ENCODE peak calls at places on chromosomes 7 and 10, in six cellular contexts. One of them, this sample, is unnamed.

GRCh38 chr7:127252736-127253288 is at the start of gene GRM8:
- DNase-seq in Peyer's patch: peak
- DNase-seq in choroid plexus epithelial cell: peak
- DNase-seq in left ventricle myocardium inferior: peak
- DNase-seq in GM23338: peak
- DNase-seq in neural progenitor cell: peak
- DNase-seq in this sample: peak

GRCh38 chr10:23514321-23514720 is 75.4 kb downstream of the OTUD1 start:
- DNase-seq in choroid plexus epithelial cell: no peak
- DNase-seq in neural progenitor cell: no peak
- DNase-seq in GM23338: no peak
- DNase-seq in left ventricle myocardium inferior: no peak
- DNase-seq in Peyer's patch: no peak
- DNase-seq in this sample: no peak

GRCh38 chr10:102615361-102615760 is 28.9 kb upstream of the TRIM8 start:
- DNase-seq in Peyer's patch: no peak
- DNase-seq in neural progenitor cell: peak
- DNase-seq in left ventricle myocardium inferior: peak
- DNase-seq in GM23338: peak
- DNase-seq in choroid plexus epithelial cell: no peak
- DNase-seq in this sample: no peak

GRCh38 chr7:49980414-49980813 is 112.6 kb downstream of the ZPBP start:
- DNase-seq in GM23338: no peak
- DNase-seq in Peyer's patch: no peak
- DNase-seq in choroid plexus epithelial cell: no peak
- DNase-seq in neural progenitor cell: peak
- DNase-seq in left ventricle myocardium inferior: no peak
- DNase-seq in this sample: no peak

GRCh38 chr7:68770649-68771048 is 827.6 kb upstream of the AUTS2 start:
- DNase-seq in Peyer's patch: no peak
- DNase-seq in neural progenitor cell: no peak
- DNase-seq in choroid plexus epithelial cell: no peak
- DNase-seq in GM23338: no peak
- DNase-seq in left ventricle myocardium inferior: peak
- DNase-seq in this sample: no peak

GRCh38 chr10:3500408-3500856 is 284.6 kb downstream of the KLF6 start:
- DNase-seq in neural progenitor cell: peak
- DNase-seq in Peyer's patch: no peak
- DNase-seq in GM23338: peak
- DNase-seq in left ventricle myocardium inferior: peak
- DNase-seq in choroid plexus epithelial cell: peak
- DNase-seq in this sample: peak

GRCh38 chr7:2288503-2288902 is 25.7 kb downstream of the SNX8 start:
- DNase-seq in GM23338: no peak
- DNase-seq in Peyer's patch: no peak
- DNase-seq in choroid plexus epithelial cell: no peak
- DNase-seq in neural progenitor cell: no peak
- DNase-seq in left ventricle myocardium inferior: no peak
- DNase-seq in this sample: no peak

GRCh38 chr10:77784856-77785255 is 141.7 kb downstream of the DLG5 start:
- DNase-seq in GM23338: no peak
- DNase-seq in choroid plexus epithelial cell: peak
- DNase-seq in Peyer's patch: no peak
- DNase-seq in neural progenitor cell: no peak
- DNase-seq in left ventricle myocardium inferior: no peak
- DNase-seq in this sample: peak

GRCh38 chr10:32199724-32200394 is 143.6 kb upstream of the KIF5B start:
- DNase-seq in GM23338: no peak
- DNase-seq in choroid plexus epithelial cell: no peak
- DNase-seq in Peyer's patch: no peak
- DNase-seq in neural progenitor cell: no peak
- DNase-seq in left ventricle myocardium inferior: no peak
- DNase-seq in this sample: no peak

GRCh38 chr7:49875336-49875735 is 101.9 kb downstream of the VWC2 start:
- DNase-seq in choroid plexus epithelial cell: no peak
- DNase-seq in neural progenitor cell: no peak
- DNase-seq in GM23338: no peak
- DNase-seq in left ventricle myocardium inferior: no peak
- DNase-seq in Peyer's patch: no peak
- DNase-seq in this sample: no peak

GRCh38 chr10:131065673-131066331 is 245.7 kb downstream of the TCERG1L start:
- DNase-seq in GM23338: peak
- DNase-seq in Peyer's patch: no peak
- DNase-seq in choroid plexus epithelial cell: peak
- DNase-seq in neural progenitor cell: peak
- DNase-seq in left ventricle myocardium inferior: peak
- DNase-seq in this sample: no peak

GRCh38 chr10:110398419-110399162 is 93.9 kb upstream of the SMNDC1 start:
- DNase-seq in GM23338: peak
- DNase-seq in Peyer's patch: peak
- DNase-seq in choroid plexus epithelial cell: peak
- DNase-seq in neural progenitor cell: peak
- DNase-seq in left ventricle myocardium inferior: no peak
- DNase-seq in this sample: peak

GRCh38 chr7:67937717-67938191 is 941.1 kb downstream of the TYW1 start:
- DNase-seq in neural progenitor cell: no peak
- DNase-seq in left ventricle myocardium inferior: peak
- DNase-seq in Peyer's patch: no peak
- DNase-seq in choroid plexus epithelial cell: peak
- DNase-seq in GM23338: no peak
- DNase-seq in this sample: peak

GRCh38 chr7:80095545-80095944 is 39.1 kb upstream of the GNAI1 start:
- DNase-seq in neural progenitor cell: no peak
- DNase-seq in left ventricle myocardium inferior: no peak
- DNase-seq in GM23338: peak
- DNase-seq in choroid plexus epithelial cell: peak
- DNase-seq in Peyer's patch: no peak
- DNase-seq in this sample: peak

DNA sequence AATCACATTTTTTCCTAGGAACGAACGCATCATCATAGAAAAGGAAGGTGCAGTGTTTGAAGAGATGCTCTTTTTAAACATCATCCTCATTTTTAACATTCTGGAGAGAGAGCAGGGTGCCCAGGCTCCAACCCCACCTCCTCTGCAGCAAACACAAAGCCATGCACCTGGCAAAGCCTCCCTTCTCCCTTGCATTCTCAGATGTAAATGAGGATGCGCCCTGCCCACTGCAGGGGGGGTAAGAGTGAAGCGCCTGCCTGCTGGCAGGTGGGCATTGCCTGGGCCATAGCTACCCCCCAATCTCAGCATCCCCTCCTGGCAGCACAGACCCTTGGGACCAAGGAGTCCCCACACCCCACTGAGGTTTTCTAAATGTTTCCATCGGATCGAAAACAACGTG is 92.4 kb downstream of the PTPRN2 start:
- DNase-seq in choroid plexus epithelial cell: no peak
- DNase-seq in GM23338: peak
- DNase-seq in Peyer's patch: peak
- DNase-seq in left ventricle myocardium inferior: no peak
- DNase-seq in neural progenitor cell: peak
- DNase-seq in this sample: no peak
- TF ChIP-seq CTCF in choroid plexus epithelial cell: no peak
- TF ChIP-seq CTCF in GM23338: peak
- TF ChIP-seq CTCF in Peyer's patch: no peak
- TF ChIP-seq CTCF in left ventricle myocardium inferior: no peak
- TF ChIP-seq CTCF in neural progenitor cell: peak
- TF ChIP-seq CTCF in this sample: no peak

GRCh38 chr7:113113912-113114311 is 4.4 kb downstream of the SMIM30 start:
- DNase-seq in Peyer's patch: no peak
- DNase-seq in left ventricle myocardium inferior: no peak
- DNase-seq in GM23338: peak
- DNase-seq in choroid plexus epithelial cell: peak
- DNase-seq in neural progenitor cell: peak
- DNase-seq in this sample: peak
- TF ChIP-seq CTCF in Peyer's patch: no peak
- TF ChIP-seq CTCF in left ventricle myocardium inferior: peak
- TF ChIP-seq CTCF in GM23338: peak
- TF ChIP-seq CTCF in choroid plexus epithelial cell: peak
- TF ChIP-seq CTCF in neural progenitor cell: peak
- TF ChIP-seq CTCF in this sample: no peak

DNA sequence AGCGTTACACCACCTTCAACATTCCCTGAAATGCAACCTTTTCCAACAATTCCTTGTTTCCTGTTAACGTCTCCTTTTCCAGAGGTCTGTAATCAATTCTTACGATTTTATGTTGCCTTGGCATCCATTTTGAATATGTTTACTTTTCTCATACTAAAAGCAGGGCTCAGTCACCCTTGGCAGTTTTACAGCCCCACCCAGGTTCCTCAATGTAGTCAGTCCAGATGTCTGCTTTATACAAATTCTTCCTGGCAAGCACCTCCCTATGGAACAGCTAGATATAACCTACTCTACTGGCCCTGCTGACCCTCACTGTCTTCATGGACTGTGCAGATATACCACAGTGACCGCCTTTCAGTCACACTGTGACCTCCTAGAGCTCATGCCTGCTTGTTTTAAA is 147.3 kb upstream of the STEAP1 start:
- DNase-seq in GM23338: no peak
- DNase-seq in neural progenitor cell: no peak
- DNase-seq in choroid plexus epithelial cell: no peak
- DNase-seq in left ventricle myocardium inferior: no peak
- DNase-seq in Peyer's patch: no peak
- DNase-seq in this sample: no peak
- TF ChIP-seq CTCF in GM23338: no peak
- TF ChIP-seq CTCF in neural progenitor cell: no peak
- TF ChIP-seq CTCF in choroid plexus epithelial cell: no peak
- TF ChIP-seq CTCF in left ventricle myocardium inferior: no peak
- TF ChIP-seq CTCF in Peyer's patch: no peak
- TF ChIP-seq CTCF in this sample: no peak

DNA sequence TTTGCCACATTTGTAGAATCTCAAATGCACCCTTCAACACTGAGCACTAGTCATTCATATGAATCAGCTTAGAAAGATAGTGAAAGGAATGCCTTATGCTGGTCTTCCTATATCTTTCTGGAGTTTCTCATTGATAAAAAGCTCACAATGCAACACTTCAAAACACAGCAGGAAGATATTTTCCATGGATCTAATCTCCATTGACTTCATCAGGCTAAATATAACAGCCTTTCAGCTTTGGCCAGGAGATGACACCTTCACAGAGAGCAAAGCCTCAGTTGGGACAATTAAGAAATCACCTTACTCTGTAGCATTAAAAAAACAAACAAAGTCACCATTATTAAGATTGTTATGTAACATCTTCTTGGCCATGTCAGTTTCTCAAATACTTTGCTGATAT is 6.7 kb downstream of the NRP1 start:
- DNase-seq in neural progenitor cell: peak
- DNase-seq in GM23338: peak
- DNase-seq in choroid plexus epithelial cell: peak
- DNase-seq in Peyer's patch: no peak
- DNase-seq in left ventricle myocardium inferior: no peak
- DNase-seq in this sample: peak
- TF ChIP-seq CTCF in neural progenitor cell: peak
- TF ChIP-seq CTCF in GM23338: peak
- TF ChIP-seq CTCF in choroid plexus epithelial cell: peak
- TF ChIP-seq CTCF in Peyer's patch: no peak
- TF ChIP-seq CTCF in left ventricle myocardium inferior: peak
- TF ChIP-seq CTCF in this sample: peak

GRCh38 chr10:43785252-43785651 is 136.6 kb upstream of the ZNF32 start:
- DNase-seq in neural progenitor cell: no peak
- DNase-seq in choroid plexus epithelial cell: peak
- DNase-seq in left ventricle myocardium inferior: no peak
- DNase-seq in Peyer's patch: no peak
- DNase-seq in GM23338: peak
- DNase-seq in this sample: no peak
- TF ChIP-seq CTCF in neural progenitor cell: peak
- TF ChIP-seq CTCF in choroid plexus epithelial cell: peak
- TF ChIP-seq CTCF in left ventricle myocardium inferior: peak
- TF ChIP-seq CTCF in Peyer's patch: no peak
- TF ChIP-seq CTCF in GM23338: peak
- TF ChIP-seq CTCF in this sample: peak